ENCODE peak calls at places on chromosomes 12 and 14, in nine cellular contexts. C is HCT116, F is GM23248, L is PC-3, X is OCI-LY7, R is hepatocyte, V is GM23338, H is neural progenitor cell, N is SK-N-SH. T is an unnamed sample.

GRCh38 chr12:14716848-14717444 is 20.5 kb upstream of the GUCY2C start:
- DNase-seq in L (peak; percentile 56), C (peak; percentile 13), F (peak; percentile 66), V (peak; percentile 86), X (peak; percentile 73), N (peak; percentile 44), R (peak; percentile 62), H (peak; percentile 61), T (peak; percentile 36)

GRCh38 chr14:68571073-68571703 is 221.7 kb downstream of the ZFP36L1 start:
- DNase-seq in V (no peak), X (no peak), N (no peak), H (no peak), R (no peak), L (no peak), C (no peak), F (no peak), T (no peak)

GRCh38 chr12:76199808-76200207 is 115.3 kb upstream of the NAP1L1 start:
- DNase-seq in N (no peak), R (peak; percentile 25), V (no peak), H (no peak), L (no peak), X (no peak), C (no peak), F (peak; percentile 30), T (no peak)

GRCh38 chr12:109098671-109099070 is 1.3 kb downstream of the UNG start:
- DNase-seq in H (peak; percentile 31), X (no peak), C (no peak), V (no peak), L (no peak), R (no peak), F (peak; percentile 53), N (no peak), T (no peak)

GRCh38 chr12:77746108-77746507 is 84.6 kb upstream of the NAV3 start:
- DNase-seq in C (no peak), N (no peak), F (no peak), L (no peak), X (peak; percentile 90), R (no peak), V (no peak), H (no peak), T (peak; percentile 96)

GRCh38 chr14:24080888-24081738 is 9.8 kb downstream of the CPNE6 start:
- DNase-seq in V (peak; percentile 81), F (peak; percentile 61), N (peak; percentile 85), C (no peak), L (peak; percentile 59), H (peak; percentile 78), X (peak; percentile 87), R (peak; percentile 67), T (peak; percentile 47)

GRCh38 chr12:4723226-4723625 is 3.0 kb downstream of the GALNT8 start:
- DNase-seq in N (no peak), L (no peak), R (no peak), F (no peak), C (no peak), X (no peak), H (no peak), V (no peak), T (no peak)

GRCh38 chr12:75894965-75895754 is 136.4 kb downstream of the PHLDA1 start:
- DNase-seq in R (no peak), C (peak; percentile 64), L (peak; percentile 13), H (no peak), X (no peak), V (no peak), F (no peak), N (no peak), T (no peak)

GRCh38 chr14:31827325-31827724 is 249.8 kb upstream of the ARHGAP5 start:
- DNase-seq in N (no peak), F (no peak), R (no peak), V (no peak), H (no peak), C (no peak), L (no peak), X (no peak), T (no peak)

GRCh38 chr14:63800651-63801385 is 52.0 kb upstream of the SYNE2 start:
- DNase-seq in N (no peak), X (no peak), C (no peak), R (no peak), V (no peak), F (no peak), H (no peak), L (peak; percentile 19), T (no peak)

GRCh38 chr12:29163146-29163545 is 14.1 kb downstream of the FAR2 start:
- DNase-seq in F (no peak), C (no peak), L (peak; percentile 75), V (no peak), H (no peak), R (no peak), N (no peak), X (no peak), T (no peak)

GRCh38 chr12:76882367-76882766 is 3.5 kb upstream of the CSRP2 start:
- DNase-seq in L (no peak), F (no peak), V (no peak), N (no peak), R (no peak), C (no peak), H (no peak), X (no peak), T (no peak)

GRCh38 chr14:39673141-39674133 is 241.2 kb upstream of the FBXO33 start:
- DNase-seq in N (no peak), C (no peak), H (peak; percentile 28), X (no peak), F (peak; percentile 28), V (peak; percentile 50), L (peak; percentile 4), R (no peak), T (no peak)

GRCh38 chr12:53212931-53213330 is 5.9 kb upstream of the ITGB7 start:
- DNase-seq in R (no peak), L (no peak), H (no peak), N (no peak), F (peak; percentile 36), X (no peak), V (no peak), C (no peak), T (no peak)

GRCh38 chr12:77847665-77848431 is 17.2 kb downstream of the NAV3 start:
- DNase-seq in F (peak; percentile 86), H (no peak), L (peak; percentile 91), V (no peak), X (peak; percentile 85), N (no peak), R (no peak), C (peak; percentile 59), T (peak; percentile 34)

GRCh38 chr12:104859144-104859543 is 98.9 kb downstream of the SLC41A2 start:
- DNase-seq in L (peak; percentile 94), F (peak; percentile 66), H (no peak), X (no peak), V (no peak), N (no peak), R (no peak), C (no peak), T (no peak)

GRCh38 chr12:12684375-12685106 is 11.4 kb downstream of the GPR19 start:
- DNase-seq in R (peak; percentile 66), N (peak; percentile 75), C (no peak), F (peak; percentile 60), X (peak; percentile 17), V (peak; percentile 99), H (peak; percentile 97), L (peak; percentile 22), T (no peak)

GRCh38 chr14:97267509-97267908 is 470.3 kb downstream of the VRK1 start:
- DNase-seq in N (no peak), V (no peak), F (peak; percentile 32), C (peak; percentile 18), R (no peak), H (no peak), L (peak; percentile 66), X (no peak), T (no peak)

GRCh38 chr14:51561141-51561540 is 90.6 kb upstream of the FRMD6 start:
- DNase-seq in F (no peak), R (no peak), N (no peak), X (no peak), H (peak; percentile 47), C (no peak), L (no peak), V (no peak), T (no peak)
- TF ChIP-seq EZH2phosphoT487 in F (no peak), R (no peak), N (no peak), X (no peak), H (no peak), C (no peak), L (no peak), V (no peak), T (no peak)

DNA sequence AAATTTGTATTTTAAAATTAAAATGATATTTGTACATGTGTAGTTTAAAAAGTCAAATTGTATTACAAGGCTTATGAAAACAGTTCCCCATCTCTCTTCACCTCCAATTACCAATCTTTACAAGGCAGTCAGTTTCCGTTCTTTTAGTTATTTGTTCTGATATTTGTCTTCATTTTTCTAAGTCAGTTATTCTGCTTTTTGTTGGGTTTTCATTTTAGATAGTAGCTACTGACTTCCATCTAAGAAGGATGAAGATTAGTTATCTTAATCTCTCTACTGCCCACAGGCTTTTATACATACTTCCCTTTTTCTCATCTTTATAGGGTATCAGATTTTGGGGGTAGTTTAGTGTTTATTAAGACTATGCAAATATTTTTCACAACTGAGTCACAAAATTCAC is 38.4 kb downstream of the FRS2 start:
- DNase-seq in H (no peak), X (no peak), F (no peak), L (no peak), R (no peak), C (no peak), N (no peak), V (no peak), T (no peak)
- H3K79me2 ChIP-seq in H (peaks cover 100% of the 10 kb centered on the region), X (peaks cover 16% of the 10 kb centered on the region), F (peaks cover 100% of the 10 kb centered on the region), L (peaks cover 97% of the 10 kb centered on the region), R (peaks cover 100% of the 10 kb centered on the region), C (peaks cover 97% of the 10 kb centered on the region), N (peaks cover 98% of the 10 kb centered on the region), V (peaks cover 99% of the 10 kb centered on the region), T (peaks cover 55% of the 10 kb centered on the region)

DNA sequence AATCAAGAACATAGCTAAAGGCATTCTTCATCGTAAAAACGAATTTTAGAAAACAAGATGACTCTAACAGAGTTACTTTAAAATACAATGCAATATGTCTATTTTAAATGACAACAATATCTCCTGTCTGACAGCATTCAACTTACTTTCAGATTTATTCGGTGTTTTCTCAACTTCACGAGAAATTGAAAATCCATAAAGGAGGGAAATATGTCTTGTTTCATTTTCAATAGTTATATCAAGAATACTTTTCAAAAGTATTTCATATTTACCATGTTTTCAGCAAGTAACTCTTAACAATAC is 254.8 kb downstream of the DAD1 start:
- DNase-seq in X (no peak), C (no peak), F (no peak), L (no peak), H (no peak), V (no peak), N (no peak), R (no peak), T (no peak)
- H3K27ac ChIP-seq in X (no peak overlapping the region), C (peak overlapping the region; percentile 50), F (no peak overlapping the region), L (peak overlapping the region; percentile 90), H (no peak overlapping the region), V (no peak overlapping the region), N (no peak overlapping the region), R (peak overlapping the region; percentile 8), T (no peak overlapping the region)

DNA sequence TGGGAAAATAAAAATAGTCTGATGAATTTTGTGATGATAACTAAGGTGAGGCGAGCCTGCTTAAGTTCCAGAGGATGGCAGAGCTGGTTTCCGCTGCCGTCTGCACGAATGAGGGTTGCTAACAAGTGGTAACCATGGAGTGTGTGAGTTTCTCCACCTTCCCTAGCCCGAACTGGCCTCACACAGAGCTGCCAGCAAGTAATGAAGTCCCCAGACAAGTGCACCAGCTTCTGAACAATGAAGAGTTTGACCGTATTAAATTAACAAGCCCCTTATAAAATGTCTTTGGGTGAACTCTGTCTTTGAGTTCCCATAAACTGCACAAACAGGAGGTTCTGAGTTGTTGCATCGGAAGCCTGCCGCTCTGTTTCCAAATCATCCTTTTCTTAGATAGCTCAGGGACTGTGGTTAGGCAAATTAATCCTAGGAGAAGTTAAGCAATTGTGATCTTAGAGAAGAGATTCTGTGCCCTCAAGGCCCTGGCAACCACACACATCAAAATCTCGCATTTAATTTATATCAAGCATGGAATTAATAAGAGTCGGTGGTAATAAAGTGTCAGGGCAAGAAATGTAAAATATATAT is 274.1 kb upstream of the DAAM1 start:
- DNase-seq in C (no peak), H (peak; percentile 7), F (no peak), X (no peak), N (no peak), V (peak; percentile 3), L (no peak), R (no peak), T (no peak)
- TF ChIP-seq EZH2phosphoT487 in C (no peak), H (no peak), F (no peak), X (no peak), N (no peak), V (no peak), L (no peak), R (no peak), T (no peak)